ENCODE peak calls at places on chromosome 21, in seven cellular contexts. O is brain microvascular endothelial cell; F is psoas muscle; M is stimulated activated CD4-positive, alpha-beta T cell treated with anti-CD3 and anti-CD28 coated beads, Interleukin-1b, Interleukin-23, amount 100 ng/mL, for 24 hours; L is NCI-H774; H is BE2C; D is putamen. T is an unnamed sample.

GRCh38 chr21:45574691-45575090 is 32.5 kb upstream of the SLC19A1 start:
- DNase-seq in F (no peak), D (no peak), H (no peak), L (no peak), O (no peak), M (no peak), T (no peak)

GRCh38 chr21:22120616-22121266 is 1122.5 kb downstream of the NCAM2 start:
- DNase-seq in F (no peak), D (no peak), H (no peak), L (no peak), O (no peak), M (no peak), T (no peak)

GRCh38 chr21:46119565-46120271 is 21.8 kb downstream of the COL6A2 start:
- DNase-seq in M (no peak), F (peak; percentile 40), D (no peak), O (no peak), H (no peak), L (no peak), T (no peak)

GRCh38 chr21:41622831-41623548 is 115.0 kb upstream of the TMPRSS2 start:
- DNase-seq in O (no peak), L (no peak), F (no peak), M (no peak), H (no peak), D (no peak), T (no peak)

GRCh38 chr21:28671549-28672195 is 321.0 kb downstream of the LTN1 start:
- DNase-seq in O (no peak), H (no peak), M (no peak), L (no peak), F (no peak), D (no peak), T (no peak)

GRCh38 chr21:33541105-33541711 is 709 bp downstream of the GART start:
- DNase-seq in M (no peak), L (no peak), H (no peak), F (no peak), D (peak; percentile 7), O (no peak), T (no peak)

GRCh38 chr21:26653431-26653830 is 80.3 kb upstream of the CYYR1 start:
- DNase-seq in H (no peak), F (no peak), D (no peak), M (no peak), O (no peak), L (no peak), T (no peak)

GRCh38 chr21:45388011-45388521 is 16.9 kb upstream of the COL18A1 start:
- DNase-seq in H (peak; percentile 3), F (peak; percentile 51), M (no peak), L (no peak), O (no peak), D (peak; percentile 25), T (peak; percentile 48)

GRCh38 chr21:40952551-40953330 is 105.8 kb upstream of the DSCAM start:
- DNase-seq in O (no peak), D (no peak), H (no peak), M (no peak), L (no peak), F (no peak), T (no peak)

GRCh38 chr21:45854702-45855247 is 126.8 kb upstream of the COL6A1 start:
- DNase-seq in L (no peak), D (no peak), O (no peak), F (no peak), H (no peak), M (no peak), T (no peak)

GRCh38 chr21:20591294-20591693 is 406.9 kb upstream of the NCAM2 start:
- DNase-seq in L (no peak), M (no peak), F (no peak), D (no peak), H (no peak), O (peak; percentile 1), T (no peak)

GRCh38 chr21:25179116-25179515 is 428.2 kb downstream of the MRPL39 start:
- DNase-seq in M (no peak), D (no peak), O (no peak), H (no peak), F (no peak), L (no peak), T (no peak)

GRCh38 chr21:32336711-32337110 is 38.1 kb downstream of the MRAP start:
- DNase-seq in L (no peak), F (no peak), H (peak; percentile 87), M (no peak), O (peak; percentile 79), D (peak; percentile 76), T (no peak)